ENCODE peak calls at places on chromosome 2, in eight cellular contexts. F is Caco-2; J is CD4-positive, alpha-beta T cell; U is sigmoid colon; G is cardiac muscle cell; I is endothelial cell; O is CD8-positive, alpha-beta T cell; D is dorsolateral prefrontal cortex. R is an unnamed sample.

GRCh38 chr2:141611981-141612380 is 518.8 kb downstream of the LRP1B start:
- DNase-seq in F (no peak), J (no peak), U (no peak), G (no peak), I (no peak), O (no peak), D (no peak), R (no peak)

GRCh38 chr2:234491897-234492296 is 5.0 kb downstream of the ARL4C start:
- DNase-seq in F (no peak), J (peak), U (no peak), G (no peak), I (no peak), O (no peak), D (no peak), R (no peak)

GRCh38 chr2:157336137-157336721 is 10.6 kb upstream of the ERMN start:
- DNase-seq in F (no peak), J (peak), U (no peak), G (peak), I (peak), O (peak), D (no peak), R (no peak)

GRCh38 chr2:6820903-6821584 is 44.7 kb downstream of the CMPK2 start:
- DNase-seq in F (no peak), J (no peak), U (no peak), G (no peak), I (no peak), O (no peak), D (no peak), R (no peak)

GRCh38 chr2:9249036-9249800 is 42.6 kb downstream of the ASAP2 start:
- DNase-seq in F (no peak), J (no peak), U (no peak), G (no peak), I (no peak), O (no peak), D (no peak), R (no peak)

GRCh38 chr2:233021771-233022170 is 8.7 kb upstream of the NGEF start:
- DNase-seq in F (no peak), J (no peak), U (no peak), G (no peak), I (no peak), O (no peak), D (no peak), R (no peak)

GRCh38 chr2:231894566-231895380 is 31.4 kb downstream of the NPPC start:
- DNase-seq in F (no peak), J (no peak), U (no peak), G (no peak), I (no peak), O (no peak), D (peak), R (no peak)

GRCh38 chr2:235510305-235510704 is 16.5 kb downstream of the AGAP1 start:
- DNase-seq in F (no peak), J (no peak), U (no peak), G (no peak), I (no peak), O (no peak), D (no peak), R (no peak)

GRCh38 chr2:179137191-179137590 is 87.3 kb upstream of the CCDC141 start:
- DNase-seq in F (no peak), J (no peak), U (no peak), G (no peak), I (no peak), O (no peak), D (no peak), R (no peak)

GRCh38 chr2:204313256-204313655 is 232.0 kb upstream of the PARD3B start:
- DNase-seq in F (no peak), J (no peak), U (no peak), G (no peak), I (no peak), O (no peak), D (no peak), R (no peak)

GRCh38 chr2:10704034-10704594 is 14.3 kb upstream of the NOL10 start:
- DNase-seq in F (no peak), J (no peak), U (peak), G (no peak), I (no peak), O (no peak), D (no peak), R (no peak)

GRCh38 chr2:200028998-200029397 is 73.6 kb downstream of the MAIP1 start:
- DNase-seq in F (no peak), J (no peak), U (no peak), G (no peak), I (no peak), O (no peak), D (no peak), R (no peak)

GRCh38 chr2:217905395-217905794 is 97.4 kb downstream of the TNS1 start:
- DNase-seq in F (no peak), J (no peak), U (peak), G (no peak), I (no peak), O (no peak), D (peak), R (no peak)

GRCh38 chr2:229445013-229445412 is 173.9 kb upstream of the PID1 start:
- DNase-seq in F (no peak), J (no peak), U (peak), G (no peak), I (no peak), O (no peak), D (peak), R (no peak)

GRCh38 chr2:56167616-56168015 is 16.2 kb upstream of the CCDC85A start:
- DNase-seq in F (no peak), J (no peak), U (no peak), G (no peak), I (no peak), O (no peak), D (no peak), R (no peak)

GRCh38 chr2:45224321-45224995 is 215.2 kb upstream of the SIX2 start:
- DNase-seq in F (no peak), J (no peak), U (no peak), G (no peak), I (no peak), O (no peak), D (no peak), R (no peak)

GRCh38 chr2:36450466-36451196 is 95.1 kb downstream of the CRIM1 start:
- DNase-seq in F (no peak), J (no peak), U (no peak), G (no peak), I (no peak), O (no peak), D (no peak), R (no peak)

GRCh38 chr2:28833740-28834139 is 23.1 kb downstream of the SPDYA start:
- DNase-seq in F (no peak), J (no peak), U (no peak), G (no peak), I (no peak), O (no peak), D (no peak), R (no peak)

GRCh38 chr2:32741575-32741974 is 113.7 kb downstream of the TTC27 start:
- DNase-seq in F (no peak), J (no peak), U (no peak), G (no peak), I (no peak), O (no peak), D (no peak), R (no peak)

GRCh38 chr2:3199660-3200345 is 177.8 kb downstream of the EIPR1 start:
- DNase-seq in F (no peak), J (no peak), U (no peak), G (no peak), I (no peak), O (no peak), D (no peak), R (no peak)

GRCh38 chr2:240460781-240461431 is 25.4 kb downstream of the GPC1 start:
- DNase-seq in F (no peak), J (no peak), U (peak), G (no peak), I (no peak), O (peak), D (peak), R (no peak)

GRCh38 chr2:126696644-126697520 is 40.9 kb downstream of the GYPC start:
- DNase-seq in F (no peak), J (no peak), U (no peak), G (no peak), I (no peak), O (no peak), D (no peak), R (no peak)

GRCh38 chr2:172085460-172086159 is at the start of gene DLX1:
- DNase-seq in F (peak), J (no peak), U (peak), G (no peak), I (no peak), O (no peak), D (no peak), R (peak)

GRCh38 chr2:236512902-236513433 is 56.7 kb upstream of the ACKR3 start:
- DNase-seq in F (peak), J (peak), U (peak), G (peak), I (peak), O (peak), D (peak), R (no peak)

GRCh38 chr2:63053235-63053888 is 2.7 kb downstream of the OTX1 start:
- DNase-seq in F (no peak), J (no peak), U (no peak), G (no peak), I (peak), O (no peak), D (no peak), R (no peak)

GRCh38 chr2:103462101-103462500 is 700.3 kb downstream of the TMEM182 start:
- DNase-seq in F (no peak), J (no peak), U (no peak), G (no peak), I (no peak), O (no peak), D (no peak), R (no peak)

GRCh38 chr2:42421601-42422252 is 60.7 kb upstream of the COX7A2L start:
- DNase-seq in F (no peak), J (no peak), U (no peak), G (no peak), I (no peak), O (no peak), D (no peak), R (no peak)

GRCh38 chr2:185745864-185746859 is 7.6 kb downstream of the FSIP2 start:
- DNase-seq in F (no peak), J (no peak), U (no peak), G (no peak), I (no peak), O (no peak), D (no peak), R (no peak)

GRCh38 chr2:216519154-216519762 is 20.6 kb downstream of the RPL37A start:
- DNase-seq in F (peak), J (no peak), U (peak), G (peak), I (peak), O (peak), D (no peak), R (no peak)

GRCh38 chr2:23410596-23410995 is 25.6 kb downstream of the KLHL29 start:
- DNase-seq in F (no peak), J (no peak), U (no peak), G (no peak), I (no peak), O (no peak), D (no peak), R (no peak)

GRCh38 chr2:14565666-14566065 is 66.9 kb upstream of the LRATD1 start:
- DNase-seq in F (no peak), J (no peak), U (no peak), G (no peak), I (no peak), O (no peak), D (no peak), R (no peak)

GRCh38 chr2:10286216-10287037 is 16.3 kb upstream of the HPCAL1 start:
- DNase-seq in F (peak), J (no peak), U (no peak), G (no peak), I (no peak), O (no peak), D (peak), R (no peak)

GRCh38 chr2:221554769-221555510 is 17.2 kb downstream of the EPHA4 start:
- DNase-seq in F (peak), J (no peak), U (no peak), G (no peak), I (no peak), O (no peak), D (no peak), R (no peak)

GRCh38 chr2:1162768-1163584 is 212.3 kb downstream of the SNTG2 start:
- DNase-seq in F (no peak), J (no peak), U (no peak), G (no peak), I (peak), O (peak), D (no peak), R (no peak)

GRCh38 chr2:227341553-227341952 is 16.5 kb downstream of the MFF start:
- DNase-seq in F (no peak), J (no peak), U (no peak), G (no peak), I (no peak), O (no peak), D (no peak), R (no peak)

GRCh38 chr2:240728827-240729226 is 37.2 kb downstream of the AQP12A start:
- DNase-seq in F (no peak), J (no peak), U (no peak), G (no peak), I (no peak), O (no peak), D (no peak), R (no peak)

GRCh38 chr2:225354281-225354774 is 45.2 kb upstream of the NYAP2 start:
- DNase-seq in F (no peak), J (no peak), U (no peak), G (peak), I (peak), O (no peak), D (no peak), R (no peak)

GRCh38 chr2:95289251-95289650 is 7.9 kb upstream of the KCNIP3 start:
- DNase-seq in F (no peak), J (no peak), U (no peak), G (no peak), I (no peak), O (no peak), D (no peak), R (no peak)
- TF ChIP-seq CTCF in F (no peak), J (no peak), U (no peak), G (no peak), I (no peak), O (no peak), D (peak), R (no peak)

GRCh38 chr2:120862254-120863172 is 126.8 kb downstream of the GLI2 start:
- DNase-seq in F (no peak), J (no peak), U (no peak), G (peak), I (no peak), O (no peak), D (peak), R (no peak)
- TF ChIP-seq CTCF in F (no peak), J (no peak), U (no peak), G (no peak), I (no peak), O (no peak), D (no peak), R (no peak)

GRCh38 chr2:111692311-111692710 is 191.7 kb downstream of the ANAPC1 start:
- DNase-seq in F (no peak), J (no peak), U (no peak), G (no peak), I (no peak), O (no peak), D (no peak), R (no peak)
- TF ChIP-seq CTCF in F (no peak), J (no peak), U (no peak), G (no peak), I (peak), O (no peak), D (no peak), R (no peak)

GRCh38 chr2:190328748-190329147 is 9.1 kb upstream of the HIBCH start:
- DNase-seq in F (no peak), J (no peak), U (no peak), G (no peak), I (no peak), O (no peak), D (no peak), R (no peak)
- TF ChIP-seq CTCF in F (no peak), J (no peak), U (no peak), G (peak), I (no peak), O (no peak), D (peak), R (peak)

DNA sequence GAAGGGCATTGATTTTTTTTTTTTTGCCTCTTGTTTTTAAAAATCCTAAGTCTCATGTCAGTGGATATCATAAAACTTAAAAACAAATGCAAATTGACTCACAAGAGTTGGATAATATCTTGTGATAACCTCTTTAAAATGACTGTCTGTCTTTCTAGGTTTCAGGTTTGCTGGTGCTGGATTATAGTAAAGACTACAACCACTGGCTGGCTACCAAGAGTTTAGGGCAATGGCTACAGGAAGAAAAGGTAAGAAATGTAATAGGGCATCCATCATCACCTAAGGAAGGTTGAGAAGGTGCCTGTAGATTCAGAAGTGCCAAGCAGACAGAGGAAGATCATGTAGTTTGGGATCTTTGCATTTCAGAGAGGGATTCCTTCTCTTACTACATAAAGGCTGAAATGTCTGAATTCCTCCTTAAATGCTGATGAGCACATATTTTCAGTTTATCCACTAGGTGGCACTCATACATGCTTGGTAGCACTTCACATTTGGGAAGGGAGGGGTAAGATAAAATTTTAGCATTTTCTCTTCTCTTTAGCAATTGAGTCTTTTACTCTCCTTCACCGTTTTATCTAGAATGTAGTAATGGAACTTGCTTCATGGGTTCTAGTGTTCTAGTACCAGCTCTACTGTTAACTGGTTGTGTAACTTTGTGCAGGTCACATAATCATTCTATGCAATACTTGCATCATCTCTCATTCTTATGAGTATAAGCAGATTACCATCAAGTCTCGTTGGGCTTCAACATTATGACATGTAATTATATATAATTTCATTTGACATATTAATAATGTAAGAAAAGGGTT is 21.1 kb downstream of the CPS1 start:
- DNase-seq in F (no peak), J (no peak), U (no peak), G (peak), I (no peak), O (no peak), D (no peak), R (no peak)
- TF ChIP-seq CTCF in F (peak), J (peak), U (no peak), G (peak), I (peak), O (peak), D (peak), R (peak)

GRCh38 chr2:137056704-137057103 is 291.4 kb downstream of the THSD7B start:
- DNase-seq in F (no peak), J (no peak), U (no peak), G (no peak), I (no peak), O (no peak), D (no peak), R (no peak)

GRCh38 chr2:137049518-137049917 is 284.2 kb downstream of the THSD7B start:
- DNase-seq in F (no peak), J (no peak), U (no peak), G (no peak), I (no peak), O (no peak), D (no peak), R (no peak)

GRCh38 chr2:137047369-137047768 is 282.0 kb downstream of the THSD7B start:
- DNase-seq in F (no peak), J (no peak), U (no peak), G (peak), I (no peak), O (no peak), D (no peak), R (no peak)

GRCh38 chr2:137048455-137048854 is 283.1 kb downstream of the THSD7B start:
- DNase-seq in F (no peak), J (no peak), U (no peak), G (no peak), I (no peak), O (no peak), D (no peak), R (no peak)

DNA sequence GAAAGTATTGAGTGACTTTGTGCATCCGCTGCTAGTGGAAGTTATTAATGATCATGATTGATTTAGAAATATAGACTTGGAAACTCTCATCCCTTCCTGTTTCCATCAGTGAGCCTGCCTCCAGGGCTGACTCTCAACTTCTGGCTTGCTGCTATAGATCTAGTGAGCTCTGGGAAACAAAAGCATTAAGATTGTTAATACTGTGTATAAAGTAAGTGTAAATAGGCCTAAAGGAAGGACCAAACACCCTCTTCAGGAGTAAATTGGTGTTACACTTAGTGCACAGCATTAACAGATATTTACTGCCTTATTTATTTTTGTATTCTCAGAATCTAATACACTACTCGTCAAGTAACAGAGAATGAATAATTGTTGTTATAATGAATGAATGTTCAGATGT is 285.6 kb downstream of the THSD7B start:
- DNase-seq in F (no peak), J (no peak), U (no peak), G (peak), I (no peak), O (no peak), D (no peak), R (no peak)
- TF ChIP-seq CTCF in F (peak), J (no peak), U (no peak), G (no peak), I (peak), O (no peak), D (no peak), R (no peak)

GRCh38 chr2:65800998-65801397 is 368.6 kb upstream of the SPRED2 start:
- DNase-seq in F (no peak), J (no peak), U (no peak), G (no peak), I (no peak), O (no peak), D (no peak), R (no peak)
- TF ChIP-seq CTCF in F (peak), J (no peak), U (no peak), G (peak), I (no peak), O (no peak), D (no peak), R (peak)

DNA sequence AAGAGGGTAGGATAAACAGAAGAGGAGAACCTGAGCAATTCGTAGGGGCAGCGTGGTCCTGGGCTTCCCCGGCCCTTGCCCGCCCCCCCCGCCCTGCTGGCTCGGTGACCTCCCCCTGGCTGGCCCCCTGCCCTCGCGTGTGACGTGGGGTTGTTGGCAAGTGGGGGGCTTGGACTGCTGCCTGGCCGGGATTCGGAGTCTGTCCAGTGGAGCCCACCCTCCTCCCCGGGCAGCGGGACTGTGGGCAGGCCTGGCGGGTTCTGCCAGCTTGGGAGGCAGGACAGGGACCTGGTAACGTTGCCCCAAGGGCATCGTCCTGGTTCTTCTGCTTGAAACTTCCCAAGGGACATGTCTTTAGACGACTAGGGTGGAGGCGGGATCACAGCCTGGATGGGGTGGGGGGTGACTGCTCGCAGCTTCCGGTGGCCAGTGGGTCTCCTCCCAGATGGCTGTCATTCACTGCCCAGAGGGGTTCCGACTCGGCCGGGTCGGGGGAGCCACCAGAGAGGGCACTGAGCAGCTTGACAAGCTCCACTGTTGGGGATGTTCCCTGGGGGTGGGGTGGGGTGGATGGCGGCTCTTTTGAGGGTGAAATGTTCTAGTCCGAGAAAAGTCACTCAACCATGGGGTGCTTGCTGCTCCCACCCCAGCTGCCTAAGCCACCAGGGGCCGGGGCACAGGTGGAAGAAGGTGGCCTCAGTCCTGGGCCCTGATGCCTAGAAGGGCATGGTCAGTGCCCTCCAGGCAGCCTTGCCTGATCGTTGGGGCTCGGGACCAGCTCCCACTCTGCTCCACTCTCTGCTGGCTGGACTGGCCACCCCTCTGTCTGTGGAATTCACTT is 4.2 kb upstream of the HS6ST1 start:
- DNase-seq in F (peak), J (no peak), U (peak), G (no peak), I (no peak), O (peak), D (no peak), R (no peak)
- TF ChIP-seq CTCF in F (no peak), J (no peak), U (no peak), G (no peak), I (no peak), O (no peak), D (no peak), R (no peak)